ENCODE peak calls at places on chromosomes 16 and 17, in ten cellular contexts. Y is psoas muscle, A is foreskin fibroblast, X is A549, C is epithelial cell of esophagus, Z is GM12865, F is HCT116, P is Panc1, V is body of pancreas, E is tibial nerve. D is an unnamed sample.
A peak's percentile ranks its signal among the peaks of the same experiment; 100 is the strongest.

GRCh38 chr16:89315791-89316581 is 98.5 kb downstream of the ZNF778 start:
- DNase-seq in Y (no peak), A (peak; percentile 66), X (no peak), C (peak; percentile 91), Z (peak; percentile 79), F (no peak), P (peak; percentile 83), V (no peak), E (no peak), D (no peak)

GRCh38 chr17:57273471-57273870 is 17.1 kb downstream of the MSI2 start:
- DNase-seq in Y (no peak), A (no peak), X (no peak), C (peak; percentile 59), Z (no peak), F (no peak), P (no peak), V (no peak), E (no peak), D (no peak)

GRCh38 chr16:89335803-89336485 is 118.4 kb downstream of the ZNF778 start:
- DNase-seq in Y (no peak), A (peak; percentile 36), X (no peak), C (no peak), Z (no peak), F (no peak), P (no peak), V (peak; percentile 5), E (no peak), D (no peak)

GRCh38 chr17:72576289-72576759 is 455.5 kb downstream of the SOX9 start:
- DNase-seq in Y (no peak), A (no peak), X (no peak), C (no peak), Z (no peak), F (no peak), P (no peak), V (no peak), E (no peak), D (no peak)

GRCh38 chr16:12869681-12870427 is 31.5 kb upstream of the SHISA9 start:
- DNase-seq in Y (no peak), A (no peak), X (no peak), C (no peak), Z (no peak), F (no peak), P (no peak), V (no peak), E (no peak), D (no peak)

GRCh38 chr17:40727447-40728231 is 24.1 kb upstream of the KRT24 start:
- DNase-seq in Y (no peak), A (peak; percentile 14), X (no peak), C (peak; percentile 44), Z (peak; percentile 47), F (no peak), P (no peak), V (no peak), E (no peak), D (no peak)

GRCh38 chr17:41464682-41465081 is 2.5 kb downstream of the KRT32 start:
- DNase-seq in Y (peak; percentile 35), A (peak; percentile 94), X (peak; percentile 79), C (peak; percentile 98), Z (no peak), F (peak; percentile 79), P (peak; percentile 90), V (peak; percentile 23), E (peak; percentile 23), D (peak; percentile 51)

GRCh38 chr16:86171329-86171728 is 272.4 kb downstream of the IRF8 start:
- DNase-seq in Y (no peak), A (peak; percentile 17), X (no peak), C (no peak), Z (no peak), F (no peak), P (no peak), V (no peak), E (no peak), D (peak; percentile 11)

GRCh38 chr16:17367932-17368331 is 102.8 kb downstream of the XYLT1 start:
- DNase-seq in Y (no peak), A (no peak), X (peak; percentile 21), C (no peak), Z (no peak), F (no peak), P (no peak), V (no peak), E (no peak), D (peak; percentile 76)

GRCh38 chr17:35809855-35810461 is 674 bp downstream of the TAF15 start:
- DNase-seq in Y (no peak), A (peak; percentile 50), X (no peak), C (peak; percentile 49), Z (no peak), F (no peak), P (no peak), V (no peak), E (no peak), D (no peak)

GRCh38 chr16:30894540-30895368 is 877 bp upstream of the BCL7C start:
- DNase-seq in Y (no peak), A (peak; percentile 58), X (no peak), C (peak; percentile 41), Z (no peak), F (no peak), P (no peak), V (no peak), E (no peak), D (no peak)

GRCh38 chr17:57568340-57568739 is 176.8 kb downstream of the CCDC182 start:
- DNase-seq in Y (no peak), A (no peak), X (no peak), C (no peak), Z (no peak), F (no peak), P (no peak), V (no peak), E (no peak), D (no peak)

GRCh38 chr17:79797492-79798295 is 817 bp upstream of the CBX8 start:
- DNase-seq in Y (peak; percentile 40), A (no peak), X (peak; percentile 67), C (no peak), Z (peak; percentile 41), F (no peak), P (no peak), V (peak; percentile 52), E (no peak), D (no peak)

GRCh38 chr17:79799174-79799537 is 2.3 kb upstream of the CBX8 start:
- DNase-seq in Y (no peak), A (no peak), X (no peak), C (no peak), Z (no peak), F (no peak), P (no peak), V (no peak), E (no peak), D (no peak)

GRCh38 chr17:79796570-79797491 is at the start of gene CBX8:
- DNase-seq in Y (peak; percentile 100), A (peak; percentile 100), X (peak; percentile 98), C (peak; percentile 100), Z (peak; percentile 100), F (peak; percentile 100), P (peak; percentile 91), V (peak; percentile 100), E (peak; percentile 99), D (peak; percentile 97)

GRCh38 chr17:79799538-79800324 is 2.9 kb upstream of the CBX8 start:
- DNase-seq in Y (no peak), A (no peak), X (no peak), C (no peak), Z (no peak), F (no peak), P (no peak), V (no peak), E (no peak), D (no peak)

GRCh38 chr17:79798296-79799173 is 1.7 kb upstream of the CBX8 start:
- DNase-seq in Y (peak; percentile 49), A (peak; percentile 68), X (no peak), C (no peak), Z (no peak), F (no peak), P (no peak), V (no peak), E (no peak), D (no peak)
- H3K4me3 ChIP-seq in Y (peak overlapping the region; percentile 79), A (peak overlapping the region; percentile 10), X (no peak overlapping the region), C (peak overlapping the region; percentile 45), Z (peak overlapping the region; percentile 57), F (no peak overlapping the region), P (no peak overlapping the region), V (no peak overlapping the region), E (peak overlapping the region; percentile 73), D (peak overlapping the region; percentile 52)

DNA sequence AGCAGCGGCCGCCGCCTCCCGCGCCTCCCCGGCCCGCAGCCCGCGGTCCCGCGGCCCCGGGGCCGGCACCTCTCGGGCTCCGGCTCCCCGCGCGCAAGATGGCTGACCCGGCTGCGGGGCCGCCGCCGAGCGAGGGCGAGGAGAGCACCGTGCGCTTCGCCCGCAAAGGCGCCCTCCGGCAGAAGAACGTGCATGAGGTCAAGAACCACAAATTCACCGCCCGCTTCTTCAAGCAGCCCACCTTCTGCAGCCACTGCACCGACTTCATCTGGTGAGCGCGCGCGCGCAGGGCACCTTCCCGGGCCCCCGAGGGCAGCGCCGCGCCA is 258 bp downstream of the PRKCB start:
- DNase-seq in Y (no peak), A (peak; percentile 4), X (no peak), C (no peak), Z (no peak), F (no peak), P (no peak), V (no peak), E (no peak), D (no peak)
- H3K4me3 ChIP-seq in Y (peak overlapping the region; percentile 56), A (no peak overlapping the region), X (peak overlapping the region; percentile 46), C (no peak overlapping the region), Z (peak overlapping the region; percentile 81), F (no peak overlapping the region), P (no peak overlapping the region), V (no peak overlapping the region), E (peak overlapping the region; percentile 56), D (peak overlapping the region; percentile 23)

GRCh38 chr17:75088465-75088895 is 726 bp downstream of the SLC16A5 start:
- DNase-seq in Y (no peak), A (no peak), X (no peak), C (no peak), Z (no peak), F (no peak), P (no peak), V (no peak), E (no peak), D (no peak)
- H3K4me3 ChIP-seq in Y (peak overlapping the region; percentile 86), A (peak overlapping the region; percentile 64), X (peak overlapping the region; percentile 67), C (peak overlapping the region; percentile 56), Z (no peak overlapping the region), F (peak overlapping the region; percentile 83), P (peak overlapping the region; percentile 56), V (no peak overlapping the region), E (peak overlapping the region; percentile 56), D (peak overlapping the region; percentile 57)

GRCh38 chr17:5468075-5468473 is 708 bp downstream of the DHX33 start:
- DNase-seq in Y (no peak), A (peak; percentile 19), X (peak; percentile 34), C (peak; percentile 15), Z (no peak), F (no peak), P (no peak), V (no peak), E (no peak), D (no peak)

GRCh38 chr17:5464717-5465507 is 3.9 kb downstream of the DHX33 start:
- DNase-seq in Y (no peak), A (no peak), X (no peak), C (no peak), Z (no peak), F (no peak), P (no peak), V (no peak), E (no peak), D (no peak)

GRCh38 chr17:5467416-5467815 is 1.4 kb downstream of the DHX33 start:
- DNase-seq in Y (no peak), A (peak; percentile 11), X (no peak), C (no peak), Z (no peak), F (no peak), P (no peak), V (no peak), E (no peak), D (no peak)

GRCh38 chr17:5466295-5466694 is 2.5 kb downstream of the DHX33 start:
- DNase-seq in Y (no peak), A (no peak), X (no peak), C (no peak), Z (no peak), F (no peak), P (no peak), V (no peak), E (no peak), D (no peak)
- H3K4me3 ChIP-seq in Y (no peak overlapping the region), A (no peak overlapping the region), X (no peak overlapping the region), C (no peak overlapping the region), Z (no peak overlapping the region), F (no peak overlapping the region), P (no peak overlapping the region), V (no peak overlapping the region), E (no peak overlapping the region), D (no peak overlapping the region)